ENCODE peak calls at places on chromosome 1, in eight cellular contexts. One of them, this sample, is unnamed.

GRCh38 chr1:206021008-206021795 is 2.5 kb downstream of the CTSE start:
- DNase-seq in stimulated activated CD4-positive, alpha-beta T cell treated with anti-CD3 and anti-CD28 coated beads, Interleukin-15, amount 100 ng/mL, for 24 hours: no peak
- DNase-seq in H54: no peak
- DNase-seq in NCI-H748 treated with DMSO at 0.1 percent for 48 hours: no peak
- DNase-seq in CD4-positive, alpha-beta T cell: no peak
- DNase-seq in M059J: no peak
- DNase-seq in amygdala: no peak
- DNase-seq in HCT116: no peak
- DNase-seq in this sample: no peak

GRCh38 chr1:195064358-195064757 is 1543.9 kb downstream of the KCNT2 start:
- DNase-seq in stimulated activated CD4-positive, alpha-beta T cell treated with anti-CD3 and anti-CD28 coated beads, Interleukin-15, amount 100 ng/mL, for 24 hours: no peak
- DNase-seq in H54: no peak
- DNase-seq in NCI-H748 treated with DMSO at 0.1 percent for 48 hours: no peak
- DNase-seq in CD4-positive, alpha-beta T cell: no peak
- DNase-seq in M059J: no peak
- DNase-seq in amygdala: no peak
- DNase-seq in HCT116: no peak
- DNase-seq in this sample: no peak

GRCh38 chr1:62082456-62083363 is 111.9 kb upstream of the L1TD1 start:
- DNase-seq in stimulated activated CD4-positive, alpha-beta T cell treated with anti-CD3 and anti-CD28 coated beads, Interleukin-15, amount 100 ng/mL, for 24 hours: peak
- DNase-seq in H54: peak
- DNase-seq in NCI-H748 treated with DMSO at 0.1 percent for 48 hours: peak
- DNase-seq in CD4-positive, alpha-beta T cell: peak
- DNase-seq in M059J: peak
- DNase-seq in amygdala: peak
- DNase-seq in HCT116: no peak
- DNase-seq in this sample: peak

GRCh38 chr1:16608838-16609560 is 4.4 kb downstream of the NBPF1 start:
- DNase-seq in stimulated activated CD4-positive, alpha-beta T cell treated with anti-CD3 and anti-CD28 coated beads, Interleukin-15, amount 100 ng/mL, for 24 hours: no peak
- DNase-seq in H54: no peak
- DNase-seq in NCI-H748 treated with DMSO at 0.1 percent for 48 hours: no peak
- DNase-seq in CD4-positive, alpha-beta T cell: no peak
- DNase-seq in M059J: no peak
- DNase-seq in amygdala: no peak
- DNase-seq in HCT116: no peak
- DNase-seq in this sample: no peak

GRCh38 chr1:54721719-54722118 is 6.1 kb downstream of the TTC4 start:
- DNase-seq in stimulated activated CD4-positive, alpha-beta T cell treated with anti-CD3 and anti-CD28 coated beads, Interleukin-15, amount 100 ng/mL, for 24 hours: no peak
- DNase-seq in H54: no peak
- DNase-seq in NCI-H748 treated with DMSO at 0.1 percent for 48 hours: no peak
- DNase-seq in CD4-positive, alpha-beta T cell: no peak
- DNase-seq in M059J: peak
- DNase-seq in amygdala: no peak
- DNase-seq in HCT116: no peak
- DNase-seq in this sample: no peak

GRCh38 chr1:33347650-33347992 is 26.7 kb upstream of the A3GALT2 start:
- DNase-seq in stimulated activated CD4-positive, alpha-beta T cell treated with anti-CD3 and anti-CD28 coated beads, Interleukin-15, amount 100 ng/mL, for 24 hours: no peak
- DNase-seq in H54: peak
- DNase-seq in NCI-H748 treated with DMSO at 0.1 percent for 48 hours: no peak
- DNase-seq in CD4-positive, alpha-beta T cell: no peak
- DNase-seq in M059J: peak
- DNase-seq in amygdala: no peak
- DNase-seq in HCT116: no peak
- DNase-seq in this sample: peak

GRCh38 chr1:47915677-47916353 is 81.4 kb downstream of the TRABD2B start:
- DNase-seq in stimulated activated CD4-positive, alpha-beta T cell treated with anti-CD3 and anti-CD28 coated beads, Interleukin-15, amount 100 ng/mL, for 24 hours: no peak
- DNase-seq in H54: no peak
- DNase-seq in NCI-H748 treated with DMSO at 0.1 percent for 48 hours: no peak
- DNase-seq in CD4-positive, alpha-beta T cell: no peak
- DNase-seq in M059J: no peak
- DNase-seq in amygdala: no peak
- DNase-seq in HCT116: no peak
- DNase-seq in this sample: no peak

GRCh38 chr1:92085727-92086126 is 5.6 kb downstream of the BTBD8 start:
- DNase-seq in stimulated activated CD4-positive, alpha-beta T cell treated with anti-CD3 and anti-CD28 coated beads, Interleukin-15, amount 100 ng/mL, for 24 hours: no peak
- DNase-seq in H54: no peak
- DNase-seq in NCI-H748 treated with DMSO at 0.1 percent for 48 hours: no peak
- DNase-seq in CD4-positive, alpha-beta T cell: no peak
- DNase-seq in M059J: peak
- DNase-seq in amygdala: no peak
- DNase-seq in HCT116: peak
- DNase-seq in this sample: no peak

GRCh38 chr1:56430141-56430839 is 149.1 kb downstream of the PLPP3 start:
- DNase-seq in stimulated activated CD4-positive, alpha-beta T cell treated with anti-CD3 and anti-CD28 coated beads, Interleukin-15, amount 100 ng/mL, for 24 hours: no peak
- DNase-seq in H54: no peak
- DNase-seq in NCI-H748 treated with DMSO at 0.1 percent for 48 hours: no peak
- DNase-seq in CD4-positive, alpha-beta T cell: no peak
- DNase-seq in M059J: no peak
- DNase-seq in amygdala: no peak
- DNase-seq in HCT116: no peak
- DNase-seq in this sample: no peak

GRCh38 chr1:206751891-206752290 is 18.7 kb upstream of the IL19 start:
- DNase-seq in stimulated activated CD4-positive, alpha-beta T cell treated with anti-CD3 and anti-CD28 coated beads, Interleukin-15, amount 100 ng/mL, for 24 hours: no peak
- DNase-seq in H54: no peak
- DNase-seq in NCI-H748 treated with DMSO at 0.1 percent for 48 hours: no peak
- DNase-seq in CD4-positive, alpha-beta T cell: no peak
- DNase-seq in M059J: no peak
- DNase-seq in amygdala: no peak
- DNase-seq in HCT116: no peak
- DNase-seq in this sample: no peak

GRCh38 chr1:179016694-179017382 is 8.9 kb upstream of the FAM20B start:
- DNase-seq in stimulated activated CD4-positive, alpha-beta T cell treated with anti-CD3 and anti-CD28 coated beads, Interleukin-15, amount 100 ng/mL, for 24 hours: no peak
- DNase-seq in H54: peak
- DNase-seq in NCI-H748 treated with DMSO at 0.1 percent for 48 hours: peak
- DNase-seq in CD4-positive, alpha-beta T cell: no peak
- DNase-seq in M059J: peak
- DNase-seq in amygdala: peak
- DNase-seq in HCT116: peak
- DNase-seq in this sample: no peak

GRCh38 chr1:150148834-150149489 is 754 bp upstream of the PLEKHO1 start:
- DNase-seq in stimulated activated CD4-positive, alpha-beta T cell treated with anti-CD3 and anti-CD28 coated beads, Interleukin-15, amount 100 ng/mL, for 24 hours: no peak
- DNase-seq in H54: no peak
- DNase-seq in NCI-H748 treated with DMSO at 0.1 percent for 48 hours: peak
- DNase-seq in CD4-positive, alpha-beta T cell: no peak
- DNase-seq in M059J: no peak
- DNase-seq in amygdala: no peak
- DNase-seq in HCT116: no peak
- DNase-seq in this sample: no peak

GRCh38 chr1:40393173-40393572 is 19.6 kb downstream of the SMAP2 start:
- DNase-seq in stimulated activated CD4-positive, alpha-beta T cell treated with anti-CD3 and anti-CD28 coated beads, Interleukin-15, amount 100 ng/mL, for 24 hours: no peak
- DNase-seq in H54: no peak
- DNase-seq in NCI-H748 treated with DMSO at 0.1 percent for 48 hours: no peak
- DNase-seq in CD4-positive, alpha-beta T cell: no peak
- DNase-seq in M059J: no peak
- DNase-seq in amygdala: no peak
- DNase-seq in HCT116: no peak
- DNase-seq in this sample: no peak

GRCh38 chr1:19193004-19193403 is 17.1 kb downstream of the UBR4 start:
- DNase-seq in stimulated activated CD4-positive, alpha-beta T cell treated with anti-CD3 and anti-CD28 coated beads, Interleukin-15, amount 100 ng/mL, for 24 hours: no peak
- DNase-seq in H54: no peak
- DNase-seq in NCI-H748 treated with DMSO at 0.1 percent for 48 hours: no peak
- DNase-seq in CD4-positive, alpha-beta T cell: no peak
- DNase-seq in M059J: no peak
- DNase-seq in amygdala: no peak
- DNase-seq in HCT116: no peak
- DNase-seq in this sample: no peak

GRCh38 chr1:46097149-46097472 is 35.3 kb downstream of the PIK3R3 start:
- DNase-seq in stimulated activated CD4-positive, alpha-beta T cell treated with anti-CD3 and anti-CD28 coated beads, Interleukin-15, amount 100 ng/mL, for 24 hours: no peak
- DNase-seq in H54: no peak
- DNase-seq in NCI-H748 treated with DMSO at 0.1 percent for 48 hours: no peak
- DNase-seq in CD4-positive, alpha-beta T cell: no peak
- DNase-seq in M059J: no peak
- DNase-seq in amygdala: no peak
- DNase-seq in HCT116: no peak
- DNase-seq in this sample: no peak

GRCh38 chr1:163264256-163264655 is 57.5 kb upstream of the NUF2 start:
- DNase-seq in stimulated activated CD4-positive, alpha-beta T cell treated with anti-CD3 and anti-CD28 coated beads, Interleukin-15, amount 100 ng/mL, for 24 hours: no peak
- DNase-seq in H54: no peak
- DNase-seq in NCI-H748 treated with DMSO at 0.1 percent for 48 hours: no peak
- DNase-seq in CD4-positive, alpha-beta T cell: no peak
- DNase-seq in M059J: no peak
- DNase-seq in amygdala: no peak
- DNase-seq in HCT116: no peak
- DNase-seq in this sample: no peak

GRCh38 chr1:39922139-39922757 is 20.5 kb upstream of the MYCL start:
- DNase-seq in stimulated activated CD4-positive, alpha-beta T cell treated with anti-CD3 and anti-CD28 coated beads, Interleukin-15, amount 100 ng/mL, for 24 hours: no peak
- DNase-seq in H54: no peak
- DNase-seq in NCI-H748 treated with DMSO at 0.1 percent for 48 hours: peak
- DNase-seq in CD4-positive, alpha-beta T cell: no peak
- DNase-seq in M059J: no peak
- DNase-seq in amygdala: no peak
- DNase-seq in HCT116: no peak
- DNase-seq in this sample: no peak

GRCh38 chr1:179141592-179142244 is 59.8 kb downstream of the TOR3A start:
- DNase-seq in stimulated activated CD4-positive, alpha-beta T cell treated with anti-CD3 and anti-CD28 coated beads, Interleukin-15, amount 100 ng/mL, for 24 hours: peak
- DNase-seq in H54: no peak
- DNase-seq in NCI-H748 treated with DMSO at 0.1 percent for 48 hours: no peak
- DNase-seq in CD4-positive, alpha-beta T cell: no peak
- DNase-seq in M059J: peak
- DNase-seq in amygdala: no peak
- DNase-seq in HCT116: no peak
- DNase-seq in this sample: no peak

GRCh38 chr1:16956775-16957174 is 23.6 kb downstream of the MFAP2 start:
- DNase-seq in stimulated activated CD4-positive, alpha-beta T cell treated with anti-CD3 and anti-CD28 coated beads, Interleukin-15, amount 100 ng/mL, for 24 hours: no peak
- DNase-seq in H54: no peak
- DNase-seq in NCI-H748 treated with DMSO at 0.1 percent for 48 hours: no peak
- DNase-seq in CD4-positive, alpha-beta T cell: no peak
- DNase-seq in M059J: no peak
- DNase-seq in amygdala: no peak
- DNase-seq in HCT116: no peak
- DNase-seq in this sample: no peak

GRCh38 chr1:91635763-91636162 is 135.1 kb downstream of the CDC7 start:
- DNase-seq in stimulated activated CD4-positive, alpha-beta T cell treated with anti-CD3 and anti-CD28 coated beads, Interleukin-15, amount 100 ng/mL, for 24 hours: no peak
- DNase-seq in H54: no peak
- DNase-seq in NCI-H748 treated with DMSO at 0.1 percent for 48 hours: no peak
- DNase-seq in CD4-positive, alpha-beta T cell: no peak
- DNase-seq in M059J: peak
- DNase-seq in amygdala: no peak
- DNase-seq in HCT116: no peak
- DNase-seq in this sample: no peak

GRCh38 chr1:24861821-24862727 is 68.0 kb downstream of the RUNX3 start:
- DNase-seq in stimulated activated CD4-positive, alpha-beta T cell treated with anti-CD3 and anti-CD28 coated beads, Interleukin-15, amount 100 ng/mL, for 24 hours: no peak
- DNase-seq in H54: no peak
- DNase-seq in NCI-H748 treated with DMSO at 0.1 percent for 48 hours: no peak
- DNase-seq in CD4-positive, alpha-beta T cell: no peak
- DNase-seq in M059J: no peak
- DNase-seq in amygdala: no peak
- DNase-seq in HCT116: no peak
- DNase-seq in this sample: no peak

GRCh38 chr1:1434131-1434811 is 1.2 kb upstream of the VWA1 start:
- DNase-seq in stimulated activated CD4-positive, alpha-beta T cell treated with anti-CD3 and anti-CD28 coated beads, Interleukin-15, amount 100 ng/mL, for 24 hours: peak
- DNase-seq in H54: no peak
- DNase-seq in NCI-H748 treated with DMSO at 0.1 percent for 48 hours: no peak
- DNase-seq in CD4-positive, alpha-beta T cell: no peak
- DNase-seq in M059J: no peak
- DNase-seq in amygdala: peak
- DNase-seq in HCT116: no peak
- DNase-seq in this sample: peak

GRCh38 chr1:19452221-19452663 is 33.1 kb downstream of the CAPZB start:
- DNase-seq in stimulated activated CD4-positive, alpha-beta T cell treated with anti-CD3 and anti-CD28 coated beads, Interleukin-15, amount 100 ng/mL, for 24 hours: no peak
- DNase-seq in H54: no peak
- DNase-seq in NCI-H748 treated with DMSO at 0.1 percent for 48 hours: no peak
- DNase-seq in CD4-positive, alpha-beta T cell: no peak
- DNase-seq in M059J: peak
- DNase-seq in amygdala: no peak
- DNase-seq in HCT116: no peak
- DNase-seq in this sample: no peak

GRCh38 chr1:941588-942383 is 17.3 kb downstream of the NOC2L start:
- DNase-seq in stimulated activated CD4-positive, alpha-beta T cell treated with anti-CD3 and anti-CD28 coated beads, Interleukin-15, amount 100 ng/mL, for 24 hours: peak
- DNase-seq in H54: peak
- DNase-seq in NCI-H748 treated with DMSO at 0.1 percent for 48 hours: peak
- DNase-seq in CD4-positive, alpha-beta T cell: no peak
- DNase-seq in M059J: peak
- DNase-seq in amygdala: no peak
- DNase-seq in HCT116: no peak
- DNase-seq in this sample: peak

GRCh38 chr1:175072131-175072941 is 4.7 kb downstream of the TNN start:
- DNase-seq in stimulated activated CD4-positive, alpha-beta T cell treated with anti-CD3 and anti-CD28 coated beads, Interleukin-15, amount 100 ng/mL, for 24 hours: peak
- DNase-seq in H54: no peak
- DNase-seq in NCI-H748 treated with DMSO at 0.1 percent for 48 hours: no peak
- DNase-seq in CD4-positive, alpha-beta T cell: no peak
- DNase-seq in M059J: peak
- DNase-seq in amygdala: peak
- DNase-seq in HCT116: no peak
- DNase-seq in this sample: peak

GRCh38 chr1:162217674-162218073 is 148.2 kb downstream of the NOS1AP start:
- DNase-seq in stimulated activated CD4-positive, alpha-beta T cell treated with anti-CD3 and anti-CD28 coated beads, Interleukin-15, amount 100 ng/mL, for 24 hours: no peak
- DNase-seq in H54: no peak
- DNase-seq in NCI-H748 treated with DMSO at 0.1 percent for 48 hours: no peak
- DNase-seq in CD4-positive, alpha-beta T cell: no peak
- DNase-seq in M059J: no peak
- DNase-seq in amygdala: no peak
- DNase-seq in HCT116: no peak
- DNase-seq in this sample: no peak

GRCh38 chr1:49106438-49106837 is 329.7 kb upstream of the BEND5 start:
- DNase-seq in stimulated activated CD4-positive, alpha-beta T cell treated with anti-CD3 and anti-CD28 coated beads, Interleukin-15, amount 100 ng/mL, for 24 hours: no peak
- DNase-seq in H54: no peak
- DNase-seq in NCI-H748 treated with DMSO at 0.1 percent for 48 hours: no peak
- DNase-seq in CD4-positive, alpha-beta T cell: no peak
- DNase-seq in M059J: no peak
- DNase-seq in amygdala: no peak
- DNase-seq in HCT116: no peak
- DNase-seq in this sample: no peak

GRCh38 chr1:180951881-180952656 is 39.4 kb downstream of the KIAA1614 start:
- DNase-seq in stimulated activated CD4-positive, alpha-beta T cell treated with anti-CD3 and anti-CD28 coated beads, Interleukin-15, amount 100 ng/mL, for 24 hours: no peak
- DNase-seq in H54: no peak
- DNase-seq in NCI-H748 treated with DMSO at 0.1 percent for 48 hours: no peak
- DNase-seq in CD4-positive, alpha-beta T cell: no peak
- DNase-seq in M059J: no peak
- DNase-seq in amygdala: no peak
- DNase-seq in HCT116: no peak
- DNase-seq in this sample: no peak

GRCh38 chr1:28341591-28341990 is 12.8 kb downstream of the MED18 start:
- DNase-seq in stimulated activated CD4-positive, alpha-beta T cell treated with anti-CD3 and anti-CD28 coated beads, Interleukin-15, amount 100 ng/mL, for 24 hours: no peak
- DNase-seq in H54: no peak
- DNase-seq in NCI-H748 treated with DMSO at 0.1 percent for 48 hours: no peak
- DNase-seq in CD4-positive, alpha-beta T cell: no peak
- DNase-seq in M059J: peak
- DNase-seq in amygdala: no peak
- DNase-seq in HCT116: no peak
- DNase-seq in this sample: no peak

GRCh38 chr1:4086085-4086850 is 186.2 kb upstream of the C1orf174 start:
- DNase-seq in stimulated activated CD4-positive, alpha-beta T cell treated with anti-CD3 and anti-CD28 coated beads, Interleukin-15, amount 100 ng/mL, for 24 hours: no peak
- DNase-seq in H54: no peak
- DNase-seq in NCI-H748 treated with DMSO at 0.1 percent for 48 hours: no peak
- DNase-seq in CD4-positive, alpha-beta T cell: no peak
- DNase-seq in M059J: no peak
- DNase-seq in amygdala: no peak
- DNase-seq in HCT116: no peak
- DNase-seq in this sample: no peak

GRCh38 chr1:25831569-25832196 is 11.9 kb downstream of the MTFR1L start:
- DNase-seq in stimulated activated CD4-positive, alpha-beta T cell treated with anti-CD3 and anti-CD28 coated beads, Interleukin-15, amount 100 ng/mL, for 24 hours: no peak
- DNase-seq in H54: no peak
- DNase-seq in NCI-H748 treated with DMSO at 0.1 percent for 48 hours: no peak
- DNase-seq in CD4-positive, alpha-beta T cell: no peak
- DNase-seq in M059J: no peak
- DNase-seq in amygdala: no peak
- DNase-seq in HCT116: no peak
- DNase-seq in this sample: no peak

GRCh38 chr1:83011270-83011669 is 987.7 kb downstream of the TTLL7 start:
- DNase-seq in stimulated activated CD4-positive, alpha-beta T cell treated with anti-CD3 and anti-CD28 coated beads, Interleukin-15, amount 100 ng/mL, for 24 hours: no peak
- DNase-seq in H54: no peak
- DNase-seq in NCI-H748 treated with DMSO at 0.1 percent for 48 hours: peak
- DNase-seq in CD4-positive, alpha-beta T cell: no peak
- DNase-seq in M059J: no peak
- DNase-seq in amygdala: no peak
- DNase-seq in HCT116: no peak
- DNase-seq in this sample: no peak

GRCh38 chr1:39262802-39263201 is 58.3 kb downstream of the MACF1 start:
- DNase-seq in stimulated activated CD4-positive, alpha-beta T cell treated with anti-CD3 and anti-CD28 coated beads, Interleukin-15, amount 100 ng/mL, for 24 hours: peak
- DNase-seq in H54: no peak
- DNase-seq in NCI-H748 treated with DMSO at 0.1 percent for 48 hours: no peak
- DNase-seq in CD4-positive, alpha-beta T cell: no peak
- DNase-seq in M059J: no peak
- DNase-seq in amygdala: no peak
- DNase-seq in HCT116: no peak
- DNase-seq in this sample: no peak

GRCh38 chr1:84266748-84267147 is 34.8 kb upstream of the SAMD13 start:
- DNase-seq in stimulated activated CD4-positive, alpha-beta T cell treated with anti-CD3 and anti-CD28 coated beads, Interleukin-15, amount 100 ng/mL, for 24 hours: no peak
- DNase-seq in H54: no peak
- DNase-seq in NCI-H748 treated with DMSO at 0.1 percent for 48 hours: no peak
- DNase-seq in CD4-positive, alpha-beta T cell: no peak
- DNase-seq in M059J: no peak
- DNase-seq in amygdala: no peak
- DNase-seq in HCT116: no peak
- DNase-seq in this sample: no peak

This sample was measured in NCI-H446 treated with DMSO at 0.1 percent for 48 hours.